ENCODE peak calls at places on chromosomes 3 and 15, in eight cellular contexts. T is SJCRH30, E is AG10803, O is GM12864, P is foreskin fibroblast, N is NCI-H1092 treated with DMSO at 0.1 percent for 48 hours, X is hepatocyte, C is B cell. Z is an unnamed sample.
A peak's percentile ranks its signal among the peaks of the same experiment; 100 is the strongest.

GRCh38 chr3:25820372-25820771 is 30.5 kb downstream of the OXSM start:
- DNase-seq in T (peak; percentile 41), E (peak; percentile 92), O (no peak), P (peak; percentile 93), N (no peak), X (peak; percentile 12), C (no peak), Z (peak; percentile 83)

GRCh38 chr15:62469478-62469873 is 304.4 kb upstream of the C2CD4B start:
- DNase-seq in T (no peak), E (peak; percentile 88), O (no peak), P (no peak), N (no peak), X (no peak), C (no peak), Z (peak; percentile 47)

GRCh38 chr3:128360705-128361271 is 105.9 kb downstream of the DNAJB8 start:
- DNase-seq in T (no peak), E (no peak), O (no peak), P (no peak), N (no peak), X (no peak), C (no peak), Z (no peak)

GRCh38 chr3:43770426-43771103 is 79.8 kb downstream of the ABHD5 start:
- DNase-seq in T (no peak), E (peak; percentile 32), O (no peak), P (no peak), N (peak; percentile 10), X (peak; percentile 74), C (no peak), Z (no peak)

GRCh38 chr3:128906804-128907525 is 27.5 kb downstream of the ACAD9 start:
- DNase-seq in T (no peak), E (no peak), O (no peak), P (no peak), N (no peak), X (no peak), C (peak; percentile 25), Z (no peak)

GRCh38 chr3:4493931-4494806 is 1.0 kb downstream of the ITPR1 start:
- DNase-seq in T (peak; percentile 15), E (peak; percentile 8), O (no peak), P (peak; percentile 14), N (no peak), X (peak; percentile 34), C (peak; percentile 47), Z (peak; percentile 1)

GRCh38 chr3:51637941-51638471 is 33.0 kb upstream of the TEX264 start:
- DNase-seq in T (peak; percentile 49), E (peak; percentile 65), O (peak; percentile 22), P (peak; percentile 42), N (peak; percentile 32), X (peak; percentile 80), C (peak; percentile 59), Z (peak; percentile 41)

GRCh38 chr15:39427705-39428104 is 153.2 kb upstream of the THBS1 start:
- DNase-seq in T (no peak), E (peak; percentile 31), O (no peak), P (no peak), N (no peak), X (no peak), C (no peak), Z (no peak)

GRCh38 chr3:15246186-15246585 is 40.1 kb downstream of the CAPN7 start:
- DNase-seq in T (no peak), E (no peak), O (no peak), P (no peak), N (no peak), X (no peak), C (no peak), Z (no peak)

GRCh38 chr15:43930079-43930478 is 103.3 kb downstream of the WDR76 start:
- DNase-seq in T (no peak), E (peak; percentile 31), O (no peak), P (no peak), N (no peak), X (peak; percentile 27), C (no peak), Z (peak; percentile 72)

GRCh38 chr3:126377211-126377610 is 17.5 kb upstream of the CFAP100 start:
- DNase-seq in T (no peak), E (no peak), O (no peak), P (no peak), N (no peak), X (no peak), C (no peak), Z (no peak)

GRCh38 chr3:143977326-143978262 is 6.0 kb downstream of the DIPK2A start:
- DNase-seq in T (no peak), E (peak; percentile 20), O (no peak), P (no peak), N (no peak), X (no peak), C (no peak), Z (no peak)

GRCh38 chr3:171704814-171705213 is 105.5 kb downstream of the PLD1 start:
- DNase-seq in T (no peak), E (no peak), O (no peak), P (no peak), N (no peak), X (no peak), C (no peak), Z (no peak)

GRCh38 chr3:111509308-111509707 is 32.7 kb upstream of the CD96 start:
- DNase-seq in T (no peak), E (no peak), O (no peak), P (no peak), N (no peak), X (no peak), C (no peak), Z (no peak)

GRCh38 chr15:75827691-75828090 is 15.6 kb upstream of the UBE2Q2 start:
- DNase-seq in T (no peak), E (no peak), O (no peak), P (no peak), N (no peak), X (no peak), C (no peak), Z (no peak)

GRCh38 chr3:62159693-62160092 is 213.7 kb downstream of the FEZF2 start:
- DNase-seq in T (no peak), E (peak; percentile 82), O (no peak), P (peak; percentile 84), N (no peak), X (no peak), C (no peak), Z (peak; percentile 58)

GRCh38 chr15:51267714-51268105 is 70.7 kb downstream of the CYP19A1 start:
- DNase-seq in T (no peak), E (no peak), O (no peak), P (no peak), N (peak; percentile 5), X (no peak), C (no peak), Z (peak; percentile 34)